ENCODE peak calls at places on chromosomes 12 and 14, in ten cellular contexts. F is PC-9; E is SK-N-DZ; I is GM10248; J is AG09309; Q is lower lobe of right lung; S is GM13977; D is heart right ventricle; W is activated CD4-positive, alpha-beta T cell treated with anti-CD3 and anti-CD28 coated beads, Interleukin-2, amount 50 U/mL, for 4 hours; H is NCI-H1436 treated with DMSO at 0.1 percent for 48 hours. V is an unnamed sample.

GRCh38 chr14:66509874-66510273 is 1.9 kb downstream of the GPHN start:
- DNase-seq in F (no peak), E (no peak), I (no peak), J (no peak), Q (no peak), S (no peak), D (no peak), W (no peak), H (no peak), V (no peak)

GRCh38 chr14:54902143-54902520 is 494 bp downstream of the GCH1 start:
- DNase-seq in F (peak), E (peak), I (peak), J (no peak), Q (peak), S (peak), D (peak), W (peak), H (no peak), V (peak)

GRCh38 chr14:76509291-76509690 is 133.4 kb downstream of the ESRRB start:
- DNase-seq in F (no peak), E (no peak), I (no peak), J (no peak), Q (no peak), S (no peak), D (no peak), W (no peak), H (no peak), V (no peak)

GRCh38 chr12:64819816-64820402 is 4.5 kb upstream of the TBC1D30 start:
- DNase-seq in F (no peak), E (peak), I (no peak), J (no peak), Q (no peak), S (no peak), D (no peak), W (no peak), H (no peak), V (no peak)

GRCh38 chr14:31692376-31692781 is 131.2 kb downstream of the NUBPL start:
- DNase-seq in F (no peak), E (no peak), I (no peak), J (peak), Q (no peak), S (peak), D (peak), W (no peak), H (peak), V (peak)

GRCh38 chr12:108134744-108135143 is 5.7 kb downstream of the WSCD2 start:
- DNase-seq in F (no peak), E (no peak), I (no peak), J (no peak), Q (no peak), S (no peak), D (no peak), W (no peak), H (no peak), V (no peak)

GRCh38 chr14:77206877-77207389 is 25.3 kb downstream of the TMEM63C start:
- DNase-seq in F (no peak), E (no peak), I (no peak), J (no peak), Q (no peak), S (no peak), D (no peak), W (no peak), H (no peak), V (no peak)

GRCh38 chr12:45192041-45192695 is 23.7 kb upstream of the ANO6 start:
- DNase-seq in F (peak), E (no peak), I (peak), J (no peak), Q (no peak), S (no peak), D (no peak), W (no peak), H (no peak), V (peak)

GRCh38 chr14:103905861-103906456 is 22.3 kb upstream of the TDRD9 start:
- DNase-seq in F (no peak), E (peak), I (no peak), J (no peak), Q (peak), S (no peak), D (no peak), W (peak), H (no peak), V (no peak)

GRCh38 chr12:125312471-125312870 is 247.2 kb downstream of the AACS start:
- DNase-seq in F (no peak), E (no peak), I (no peak), J (no peak), Q (no peak), S (no peak), D (no peak), W (no peak), H (no peak), V (no peak)

GRCh38 chr14:52043690-52044089 is 25.2 kb downstream of the NID2 start:
- DNase-seq in F (no peak), E (peak), I (peak), J (no peak), Q (no peak), S (no peak), D (no peak), W (peak), H (no peak), V (no peak)